ENCODE peak calls at places on chromosomes 3 and 15, in four cellular contexts. G, E, L and I are unnamed samples.

GRCh38 chr15:42011074-42011473 is 9.8 kb downstream of the PLA2G4E start:
- DNase-seq in G (no peak), E (no peak), L (no peak), I (no peak)

GRCh38 chr15:101558217-101558941 is 68.9 kb upstream of the PCSK6 start:
- DNase-seq in G (no peak), E (no peak), L (peak), I (no peak)

GRCh38 chr3:167735233-167736107 is at the start of gene SERPINI1:
- DNase-seq in G (peak), E (peak), L (peak), I (peak)

GRCh38 chr3:187318819-187319616 is 27.5 kb upstream of the MASP1 start:
- DNase-seq in G (peak), E (peak), L (peak), I (peak)

GRCh38 chr15:45456212-45457106 is 66.1 kb downstream of the SLC30A4 start:
- DNase-seq in G (peak), E (no peak), L (no peak), I (peak)

GRCh38 chr15:77630956-77631789 is 1.5 kb downstream of the LINGO1 start:
- DNase-seq in G (no peak), E (no peak), L (no peak), I (no peak)

GRCh38 chr3:123813876-123814275 is 70.3 kb downstream of the MYLK start:
- DNase-seq in G (no peak), E (no peak), L (no peak), I (no peak)

GRCh38 chr3:191330309-191330712 is at the start of gene UTS2B:
- DNase-seq in G (peak), E (peak), L (no peak), I (peak)

GRCh38 chr15:77474310-77474986 is 53.8 kb downstream of the HMG20A start:
- DNase-seq in G (no peak), E (no peak), L (no peak), I (no peak)

GRCh38 chr3:195540031-195540430 is 3.1 kb downstream of the PPP1R2 start:
- DNase-seq in G (no peak), E (no peak), L (no peak), I (no peak)

GRCh38 chr15:75573001-75573400 is 6.1 kb downstream of the PTPN9 start:
- DNase-seq in G (no peak), E (no peak), L (no peak), I (no peak)

GRCh38 chr3:4826237-4827100 is 152.8 kb upstream of the BHLHE40 start:
- DNase-seq in G (no peak), E (no peak), L (no peak), I (no peak)

GRCh38 chr3:105144837-105145236 is 221.9 kb upstream of the ALCAM start:
- DNase-seq in G (no peak), E (no peak), L (no peak), I (no peak)

GRCh38 chr3:145698252-145698651 is 462.7 kb downstream of the PLOD2 start:
- DNase-seq in G (peak), E (no peak), L (no peak), I (no peak)

GRCh38 chr3:3589715-3590130 is 209.5 kb upstream of the LRRN1 start:
- DNase-seq in G (no peak), E (no peak), L (no peak), I (no peak)

GRCh38 chr15:66670698-66671580 is 31.1 kb upstream of the SMAD6 start:
- DNase-seq in G (no peak), E (no peak), L (no peak), I (no peak)

GRCh38 chr3:23877324-23877980 is 39.3 kb downstream of the NKIRAS1 start:
- DNase-seq in G (peak), E (no peak), L (peak), I (peak)

GRCh38 chr15:74489518-74490338 is 28.8 kb upstream of the UBL7 start:
- DNase-seq in G (no peak), E (peak), L (peak), I (no peak)

GRCh38 chr3:43155464-43156121 is 49.7 kb upstream of the POMGNT2 start:
- DNase-seq in G (peak), E (no peak), L (no peak), I (peak)

GRCh38 chr3:8658326-8659212 is 14.0 kb upstream of the SSUH2 start:
- DNase-seq in G (no peak), E (no peak), L (peak), I (peak)

GRCh38 chr3:167840247-167840646 is 104.7 kb downstream of the SERPINI1 start:
- DNase-seq in G (no peak), E (no peak), L (no peak), I (no peak)

GRCh38 chr3:14876942-14877341 is 58.2 kb downstream of the FGD5 start:
- DNase-seq in G (no peak), E (no peak), L (peak), I (no peak)

GRCh38 chr15:58307313-58307961 is 124.4 kb upstream of the LIPC start:
- DNase-seq in G (peak), E (no peak), L (no peak), I (no peak)

GRCh38 chr15:69600556-69601085 is 148.0 kb downstream of the RPLP1 start:
- DNase-seq in G (no peak), E (no peak), L (no peak), I (no peak)

GRCh38 chr3:46712191-46713047 is 5.2 kb downstream of the PRSS50 start:
- DNase-seq in G (no peak), E (no peak), L (no peak), I (no peak)

GRCh38 chr3:139670196-139670595 is 7.6 kb downstream of the NMNAT3 start:
- DNase-seq in G (no peak), E (no peak), L (no peak), I (no peak)

GRCh38 chr3:125602752-125603649 is 7.7 kb upstream of the OSBPL11 start:
- DNase-seq in G (no peak), E (no peak), L (peak), I (no peak)

GRCh38 chr3:4546346-4547178 is 53.4 kb downstream of the ITPR1 start:
- DNase-seq in G (no peak), E (no peak), L (no peak), I (no peak)

GRCh38 chr3:72163809-72164634 is 379.1 kb upstream of the PROK2 start:
- DNase-seq in G (no peak), E (no peak), L (no peak), I (no peak)

GRCh38 chr15:90161946-90162345 is 39.2 kb upstream of the SEMA4B start:
- DNase-seq in G (no peak), E (no peak), L (no peak), I (no peak)

GRCh38 chr3:141929341-141929995 is 53.0 kb downstream of the ATP1B3 start:
- DNase-seq in G (no peak), E (no peak), L (no peak), I (no peak)

GRCh38 chr15:99998661-99999101 is 265.4 kb upstream of the LYSMD4 start:
- DNase-seq in G (no peak), E (no peak), L (no peak), I (no peak)

GRCh38 chr15:31489281-31489680 is 162.6 kb downstream of the KLF13 start:
- DNase-seq in G (no peak), E (no peak), L (no peak), I (no peak)

GRCh38 chr3:151964768-151965167 is 91.3 kb downstream of the SUCNR1 start:
- DNase-seq in G (no peak), E (no peak), L (no peak), I (peak)

GRCh38 chr3:112499328-112499727 is at the start of gene BTLA:
- DNase-seq in G (no peak), E (no peak), L (no peak), I (no peak)

GRCh38 chr15:73856458-73857192 is 16.7 kb upstream of the TBC1D21 start:
- DNase-seq in G (no peak), E (peak), L (no peak), I (no peak)

GRCh38 chr15:75693501-75694240 is 19.0 kb downstream of the CSPG4 start:
- DNase-seq in G (peak), E (no peak), L (no peak), I (no peak)

GRCh38 chr15:89041507-89041906 is 46.7 kb upstream of the ABHD2 start:
- DNase-seq in G (no peak), E (no peak), L (no peak), I (no peak)

GRCh38 chr3:39291903-39292329 is 12.1 kb upstream of the CX3CR1 start:
- DNase-seq in G (peak), E (peak), L (peak), I (no peak)

GRCh38 chr3:108130247-108130646 is 39.4 kb upstream of the CD47 start:
- DNase-seq in G (no peak), E (no peak), L (no peak), I (no peak)